ENCODE peak calls at places on chromosomes 13 and 19, in ten cellular contexts. One of them, this sample, is unnamed.

GRCh38 chr19:8357007-8357521 is 6.9 kb upstream of the ANGPTL4 start:
- DNase-seq in tibial artery: no peak
- DNase-seq in IMR-90: no peak
- DNase-seq in brain microvascular endothelial cell: peak; percentile 84
- DNase-seq in testis: no peak
- DNase-seq in esophagus squamous epithelium: no peak
- DNase-seq in fibroblast of lung: peak; percentile 27
- DNase-seq in HFF-Myc: no peak
- DNase-seq in ascending aorta: no peak
- DNase-seq in fibroblast of pulmonary artery: peak; percentile 64
- DNase-seq in this sample: no peak

GRCh38 chr19:49666120-49666444 is 349 bp downstream of the BCL2L12 start:
- DNase-seq in tibial artery: no peak
- DNase-seq in IMR-90: no peak
- DNase-seq in brain microvascular endothelial cell: no peak
- DNase-seq in testis: no peak
- DNase-seq in esophagus squamous epithelium: no peak
- DNase-seq in fibroblast of lung: no peak
- DNase-seq in HFF-Myc: no peak
- DNase-seq in ascending aorta: no peak
- DNase-seq in fibroblast of pulmonary artery: no peak
- DNase-seq in this sample: no peak

GRCh38 chr13:67515895-67516294 is 285.8 kb upstream of the PCDH9 start:
- DNase-seq in tibial artery: no peak
- DNase-seq in IMR-90: peak; percentile 75
- DNase-seq in brain microvascular endothelial cell: peak; percentile 10
- DNase-seq in testis: no peak
- DNase-seq in esophagus squamous epithelium: no peak
- DNase-seq in fibroblast of lung: peak; percentile 82
- DNase-seq in HFF-Myc: peak; percentile 6
- DNase-seq in ascending aorta: no peak
- DNase-seq in fibroblast of pulmonary artery: peak; percentile 15
- DNase-seq in this sample: no peak

GRCh38 chr19:35248310-35249145 is at the start of gene LSR:
- DNase-seq in tibial artery: peak; percentile 69
- DNase-seq in IMR-90: no peak
- DNase-seq in brain microvascular endothelial cell: no peak
- DNase-seq in testis: peak; percentile 93
- DNase-seq in esophagus squamous epithelium: no peak
- DNase-seq in fibroblast of lung: no peak
- DNase-seq in HFF-Myc: no peak
- DNase-seq in ascending aorta: no peak
- DNase-seq in fibroblast of pulmonary artery: no peak
- DNase-seq in this sample: no peak

GRCh38 chr19:2579678-2580280 is 103.9 kb downstream of the GADD45B start:
- DNase-seq in tibial artery: peak; percentile 66
- DNase-seq in IMR-90: no peak
- DNase-seq in brain microvascular endothelial cell: no peak
- DNase-seq in testis: no peak
- DNase-seq in esophagus squamous epithelium: no peak
- DNase-seq in fibroblast of lung: no peak
- DNase-seq in HFF-Myc: no peak
- DNase-seq in ascending aorta: peak; percentile 63
- DNase-seq in fibroblast of pulmonary artery: no peak
- DNase-seq in this sample: no peak

GRCh38 chr13:98775844-98776598 is 23.5 kb upstream of the SLC15A1 start:
- DNase-seq in tibial artery: no peak
- DNase-seq in IMR-90: peak; percentile 65
- DNase-seq in brain microvascular endothelial cell: peak; percentile 90
- DNase-seq in testis: no peak
- DNase-seq in esophagus squamous epithelium: no peak
- DNase-seq in fibroblast of lung: peak; percentile 82
- DNase-seq in HFF-Myc: no peak
- DNase-seq in ascending aorta: no peak
- DNase-seq in fibroblast of pulmonary artery: peak; percentile 10
- DNase-seq in this sample: no peak

GRCh38 chr13:98557934-98558630 is 18.8 kb downstream of the STK24 start:
- DNase-seq in tibial artery: peak; percentile 35
- DNase-seq in IMR-90: peak; percentile 75
- DNase-seq in brain microvascular endothelial cell: peak; percentile 43
- DNase-seq in testis: no peak
- DNase-seq in esophagus squamous epithelium: no peak
- DNase-seq in fibroblast of lung: peak; percentile 74
- DNase-seq in HFF-Myc: no peak
- DNase-seq in ascending aorta: peak; percentile 39
- DNase-seq in fibroblast of pulmonary artery: no peak
- DNase-seq in this sample: no peak

GRCh38 chr19:47405197-47405550 is 14.2 kb downstream of the MEIS3 start:
- DNase-seq in tibial artery: no peak
- DNase-seq in IMR-90: no peak
- DNase-seq in brain microvascular endothelial cell: no peak
- DNase-seq in testis: no peak
- DNase-seq in esophagus squamous epithelium: no peak
- DNase-seq in fibroblast of lung: no peak
- DNase-seq in HFF-Myc: no peak
- DNase-seq in ascending aorta: no peak
- DNase-seq in fibroblast of pulmonary artery: no peak
- DNase-seq in this sample: no peak

GRCh38 chr13:36870050-36870692 is 49.9 kb downstream of the SMAD9 start:
- DNase-seq in tibial artery: no peak
- DNase-seq in IMR-90: no peak
- DNase-seq in brain microvascular endothelial cell: no peak
- DNase-seq in testis: no peak
- DNase-seq in esophagus squamous epithelium: no peak
- DNase-seq in fibroblast of lung: no peak
- DNase-seq in HFF-Myc: no peak
- DNase-seq in ascending aorta: no peak
- DNase-seq in fibroblast of pulmonary artery: no peak
- DNase-seq in this sample: no peak
- H3K4me3 ChIP-seq in tibial artery: no peak overlapping the region
- H3K4me3 ChIP-seq in IMR-90: no peak overlapping the region
- H3K4me3 ChIP-seq in brain microvascular endothelial cell: no peak overlapping the region
- H3K4me3 ChIP-seq in testis: no peak overlapping the region
- H3K4me3 ChIP-seq in esophagus squamous epithelium: no peak overlapping the region
- H3K4me3 ChIP-seq in fibroblast of lung: no peak overlapping the region
- H3K4me3 ChIP-seq in HFF-Myc: no peak overlapping the region
- H3K4me3 ChIP-seq in ascending aorta: no peak overlapping the region
- H3K4me3 ChIP-seq in fibroblast of pulmonary artery: no peak overlapping the region
- H3K4me3 ChIP-seq in this sample: no peak overlapping the region

GRCh38 chr13:26973946-26974345 is 197.7 kb downstream of the USP12 start:
- DNase-seq in tibial artery: no peak
- DNase-seq in IMR-90: no peak
- DNase-seq in brain microvascular endothelial cell: no peak
- DNase-seq in testis: no peak
- DNase-seq in esophagus squamous epithelium: no peak
- DNase-seq in fibroblast of lung: no peak
- DNase-seq in HFF-Myc: no peak
- DNase-seq in ascending aorta: no peak
- DNase-seq in fibroblast of pulmonary artery: no peak
- DNase-seq in this sample: no peak

GRCh38 chr13:26976336-26976735 is 195.3 kb downstream of the USP12 start:
- DNase-seq in tibial artery: no peak
- DNase-seq in IMR-90: no peak
- DNase-seq in brain microvascular endothelial cell: no peak
- DNase-seq in testis: no peak
- DNase-seq in esophagus squamous epithelium: no peak
- DNase-seq in fibroblast of lung: no peak
- DNase-seq in HFF-Myc: no peak
- DNase-seq in ascending aorta: no peak
- DNase-seq in fibroblast of pulmonary artery: no peak
- DNase-seq in this sample: no peak

GRCh38 chr13:26968431-26969335 is 202.9 kb downstream of the USP12 start:
- DNase-seq in tibial artery: no peak
- DNase-seq in IMR-90: peak; percentile 23
- DNase-seq in brain microvascular endothelial cell: peak; percentile 46
- DNase-seq in testis: no peak
- DNase-seq in esophagus squamous epithelium: no peak
- DNase-seq in fibroblast of lung: peak; percentile 29
- DNase-seq in HFF-Myc: no peak
- DNase-seq in ascending aorta: no peak
- DNase-seq in fibroblast of pulmonary artery: no peak
- DNase-seq in this sample: no peak

GRCh38 chr13:26973281-26973680 is 198.3 kb downstream of the USP12 start:
- DNase-seq in tibial artery: no peak
- DNase-seq in IMR-90: no peak
- DNase-seq in brain microvascular endothelial cell: no peak
- DNase-seq in testis: no peak
- DNase-seq in esophagus squamous epithelium: no peak
- DNase-seq in fibroblast of lung: no peak
- DNase-seq in HFF-Myc: no peak
- DNase-seq in ascending aorta: no peak
- DNase-seq in fibroblast of pulmonary artery: no peak
- DNase-seq in this sample: no peak

DNA sequence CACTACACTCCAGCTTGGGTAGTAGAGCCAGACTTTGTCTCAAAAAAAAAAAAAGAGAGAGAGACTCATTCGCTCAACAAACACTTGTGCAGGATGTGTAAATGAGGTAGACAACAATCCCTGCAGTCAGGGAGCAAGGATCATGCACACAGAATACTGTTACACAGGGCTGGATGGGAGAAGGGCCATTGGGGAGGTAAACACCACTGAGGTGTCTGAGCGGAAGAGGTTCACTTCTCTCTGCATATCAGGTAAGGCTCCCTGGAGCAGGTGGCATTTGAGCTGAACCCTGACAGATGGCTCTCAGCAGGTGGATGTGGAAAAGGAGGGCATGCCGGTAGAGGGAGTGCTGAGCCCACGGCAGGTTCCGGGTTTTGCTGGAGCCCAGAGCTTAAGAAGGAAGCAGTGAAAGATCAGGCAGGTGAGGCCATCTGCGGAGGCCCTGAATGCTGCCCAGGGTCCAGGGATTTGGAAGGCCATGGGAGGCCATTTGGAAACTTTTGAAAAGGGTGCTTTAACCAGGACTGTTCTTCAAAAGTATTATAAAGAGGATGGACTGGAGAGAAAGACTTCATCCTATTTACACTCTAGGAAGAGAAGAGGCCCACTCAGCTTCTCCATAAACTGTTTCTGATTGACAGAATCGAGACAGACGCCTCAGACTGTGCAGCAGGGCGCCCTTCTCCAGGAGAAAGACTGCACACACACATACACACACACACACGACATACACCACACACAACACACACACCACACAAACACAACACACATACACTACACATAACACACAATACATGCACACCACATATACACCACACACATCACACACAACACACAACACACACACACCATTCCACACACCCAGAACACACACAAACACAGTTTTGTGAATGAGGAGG is 199.4 kb downstream of the USP12 start:
- DNase-seq in tibial artery: no peak
- DNase-seq in IMR-90: peak; percentile 20
- DNase-seq in brain microvascular endothelial cell: no peak
- DNase-seq in testis: peak; percentile 33
- DNase-seq in esophagus squamous epithelium: no peak
- DNase-seq in fibroblast of lung: no peak
- DNase-seq in HFF-Myc: no peak
- DNase-seq in ascending aorta: no peak
- DNase-seq in fibroblast of pulmonary artery: peak; percentile 25
- DNase-seq in this sample: no peak
- TF ChIP-seq CTCF in tibial artery: no peak
- TF ChIP-seq CTCF in IMR-90: peak; percentile 25
- TF ChIP-seq CTCF in brain microvascular endothelial cell: peak; percentile 73
- TF ChIP-seq CTCF in testis: peak; percentile 13
- TF ChIP-seq CTCF in esophagus squamous epithelium: no peak
- TF ChIP-seq CTCF in fibroblast of lung: peak; percentile 53
- TF ChIP-seq CTCF in HFF-Myc: peak; percentile 48
- TF ChIP-seq CTCF in ascending aorta: no peak
- TF ChIP-seq CTCF in fibroblast of pulmonary artery: peak; percentile 48
- TF ChIP-seq CTCF in this sample: peak; percentile 61

GRCh38 chr19:48616041-48616436 is 1.2 kb upstream of the FAM83E start:
- DNase-seq in tibial artery: peak; percentile 61
- DNase-seq in IMR-90: no peak
- DNase-seq in brain microvascular endothelial cell: no peak
- DNase-seq in testis: no peak
- DNase-seq in esophagus squamous epithelium: no peak
- DNase-seq in fibroblast of lung: no peak
- DNase-seq in HFF-Myc: no peak
- DNase-seq in ascending aorta: no peak
- DNase-seq in fibroblast of pulmonary artery: no peak
- DNase-seq in this sample: no peak

GRCh38 chr19:48616491-48617056 is 1.7 kb upstream of the FAM83E start:
- DNase-seq in tibial artery: no peak
- DNase-seq in IMR-90: no peak
- DNase-seq in brain microvascular endothelial cell: no peak
- DNase-seq in testis: no peak
- DNase-seq in esophagus squamous epithelium: no peak
- DNase-seq in fibroblast of lung: no peak
- DNase-seq in HFF-Myc: no peak
- DNase-seq in ascending aorta: no peak
- DNase-seq in fibroblast of pulmonary artery: no peak
- DNase-seq in this sample: no peak

GRCh38 chr19:48613852-48614435 is 932 bp downstream of the FAM83E start:
- DNase-seq in tibial artery: no peak
- DNase-seq in IMR-90: no peak
- DNase-seq in brain microvascular endothelial cell: no peak
- DNase-seq in testis: no peak
- DNase-seq in esophagus squamous epithelium: no peak
- DNase-seq in fibroblast of lung: no peak
- DNase-seq in HFF-Myc: no peak
- DNase-seq in ascending aorta: no peak
- DNase-seq in fibroblast of pulmonary artery: no peak
- DNase-seq in this sample: no peak

GRCh38 chr19:48614436-48615144 is at the start of gene FAM83E:
- DNase-seq in tibial artery: peak; percentile 64
- DNase-seq in IMR-90: no peak
- DNase-seq in brain microvascular endothelial cell: no peak
- DNase-seq in testis: no peak
- DNase-seq in esophagus squamous epithelium: no peak
- DNase-seq in fibroblast of lung: no peak
- DNase-seq in HFF-Myc: no peak
- DNase-seq in ascending aorta: no peak
- DNase-seq in fibroblast of pulmonary artery: no peak
- DNase-seq in this sample: no peak

DNA sequence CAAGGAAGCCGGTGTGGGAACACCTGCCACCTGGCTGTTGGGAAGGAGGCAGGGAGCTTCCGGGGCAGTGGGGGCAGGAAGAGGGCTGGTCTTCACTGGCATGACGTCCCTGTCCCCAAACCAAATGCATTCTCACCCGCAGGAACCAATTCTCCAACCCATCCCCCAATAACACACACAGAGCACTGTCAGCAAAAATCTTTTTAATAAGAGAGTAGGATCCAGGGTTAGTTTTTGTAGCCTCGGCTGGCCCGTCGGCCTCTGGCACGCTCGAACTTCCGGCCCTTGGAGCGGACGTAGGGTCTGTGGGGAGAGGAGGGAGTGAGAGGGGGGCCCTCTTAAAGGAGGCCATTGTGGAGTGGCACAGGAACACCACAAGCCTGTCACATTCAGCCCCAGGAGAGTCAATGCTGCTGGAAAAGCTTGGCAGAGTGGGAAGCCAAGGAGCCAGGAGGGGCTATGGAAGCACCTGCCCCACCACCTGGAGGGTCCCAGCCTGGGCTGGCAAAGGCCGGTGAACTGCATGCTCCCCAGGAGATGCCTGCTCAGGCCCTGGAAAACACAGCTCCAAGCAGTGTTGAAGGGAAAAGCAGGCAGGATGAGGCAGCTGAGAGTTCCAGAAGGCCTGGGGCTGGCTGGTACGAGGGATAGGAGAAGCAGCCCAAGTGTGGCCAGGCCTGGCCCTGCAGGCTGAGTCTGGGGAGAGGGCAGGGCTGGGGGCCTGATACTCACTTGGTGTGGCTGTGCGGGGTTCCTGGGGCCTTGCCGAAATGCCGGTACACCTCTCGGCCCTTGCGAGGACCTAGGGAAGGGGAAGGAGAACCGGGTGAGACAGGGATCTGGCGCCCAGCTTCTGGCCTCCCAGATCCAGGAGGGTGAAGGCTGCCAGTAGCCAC is 517 bp upstream of the FAM83E start:
- DNase-seq in tibial artery: peak; percentile 64
- DNase-seq in IMR-90: no peak
- DNase-seq in brain microvascular endothelial cell: no peak
- DNase-seq in testis: no peak
- DNase-seq in esophagus squamous epithelium: no peak
- DNase-seq in fibroblast of lung: no peak
- DNase-seq in HFF-Myc: no peak
- DNase-seq in ascending aorta: no peak
- DNase-seq in fibroblast of pulmonary artery: no peak
- DNase-seq in this sample: no peak
- H3K4me3 ChIP-seq in tibial artery: no peak overlapping the region
- H3K4me3 ChIP-seq in IMR-90: no peak overlapping the region
- H3K4me3 ChIP-seq in brain microvascular endothelial cell: no peak overlapping the region
- H3K4me3 ChIP-seq in testis: no peak overlapping the region
- H3K4me3 ChIP-seq in esophagus squamous epithelium: peak overlapping the region; percentile 26
- H3K4me3 ChIP-seq in fibroblast of lung: no peak overlapping the region
- H3K4me3 ChIP-seq in HFF-Myc: no peak overlapping the region
- H3K4me3 ChIP-seq in ascending aorta: no peak overlapping the region
- H3K4me3 ChIP-seq in fibroblast of pulmonary artery: no peak overlapping the region
- H3K4me3 ChIP-seq in this sample: no peak overlapping the region

DNA sequence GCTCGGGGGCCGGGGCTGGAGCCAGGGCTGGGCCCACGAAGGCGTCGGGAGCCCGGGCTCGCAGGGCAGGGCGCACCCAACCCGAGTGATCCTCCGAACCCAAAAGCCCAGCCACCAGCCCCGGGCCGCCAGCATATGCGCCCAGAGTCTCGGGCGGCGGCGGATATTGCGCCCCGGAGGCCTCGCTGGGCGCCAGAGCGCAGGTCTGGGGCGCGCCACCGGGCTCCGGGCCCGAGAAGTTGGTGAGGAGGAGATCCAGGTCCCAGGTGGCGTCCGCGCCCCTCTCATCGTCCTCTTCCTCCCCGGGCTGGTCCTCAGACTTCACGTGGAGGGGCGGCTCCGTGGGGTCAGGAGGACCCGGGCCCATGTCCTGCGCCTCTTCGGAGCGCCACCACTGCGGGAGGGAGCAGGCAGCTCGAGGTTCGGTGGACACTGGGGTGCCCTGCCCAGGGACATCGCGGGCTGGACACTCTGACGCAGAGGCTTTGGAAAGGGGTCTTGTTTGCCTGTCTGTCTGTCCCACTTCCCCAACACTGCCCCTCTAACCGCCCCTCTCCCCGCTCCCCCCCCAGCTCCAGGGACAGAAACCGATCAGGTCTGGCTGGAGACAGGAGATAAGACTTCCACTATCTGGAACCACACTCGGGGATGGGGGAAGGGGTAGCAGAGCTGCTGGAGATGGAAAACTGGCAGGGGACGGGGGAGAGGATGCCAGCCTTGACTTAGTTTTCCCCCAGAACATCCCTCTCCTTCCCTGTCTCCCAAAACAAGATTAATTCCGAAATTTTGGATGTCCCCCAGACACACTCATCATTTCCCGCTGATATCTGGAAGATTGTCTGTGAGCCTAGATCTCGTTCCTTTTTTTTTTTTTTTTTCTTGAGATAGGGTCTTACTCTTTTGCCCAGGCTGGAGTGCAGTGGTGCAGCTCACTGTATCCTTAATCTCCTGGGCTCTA is 973 bp downstream of the KLF1 start:
- DNase-seq in tibial artery: no peak
- DNase-seq in IMR-90: no peak
- DNase-seq in brain microvascular endothelial cell: no peak
- DNase-seq in testis: no peak
- DNase-seq in esophagus squamous epithelium: no peak
- DNase-seq in fibroblast of lung: peak; percentile 2
- DNase-seq in HFF-Myc: no peak
- DNase-seq in ascending aorta: no peak
- DNase-seq in fibroblast of pulmonary artery: no peak
- DNase-seq in this sample: no peak
- TF ChIP-seq CTCF in tibial artery: no peak
- TF ChIP-seq CTCF in IMR-90: no peak
- TF ChIP-seq CTCF in brain microvascular endothelial cell: no peak
- TF ChIP-seq CTCF in testis: no peak
- TF ChIP-seq CTCF in esophagus squamous epithelium: peak; percentile 5
- TF ChIP-seq CTCF in fibroblast of lung: no peak
- TF ChIP-seq CTCF in HFF-Myc: no peak
- TF ChIP-seq CTCF in ascending aorta: no peak
- TF ChIP-seq CTCF in fibroblast of pulmonary artery: no peak
- TF ChIP-seq CTCF in this sample: no peak